ENCODE peak calls at places on chromosomes 3 and 15, in five cellular contexts. R is neuronal stem cell, G is GM23338, H is heart left ventricle, F is AG04450. Q is an unnamed sample.

GRCh38 chr3:69691860-69692259 is 47.4 kb upstream of the MITF start:
- DNase-seq in F (no peak), H (no peak), R (no peak), G (no peak), Q (no peak)

GRCh38 chr3:165640031-165640430 is 197.2 kb downstream of the BCHE start:
- DNase-seq in F (no peak), G (no peak), H (no peak), R (no peak), Q (no peak)

GRCh38 chr3:43319364-43319763 is 33.0 kb downstream of the SNRK start:
- DNase-seq in F (no peak), H (peak), G (no peak), R (no peak), Q (no peak)

GRCh38 chr3:149902498-149903139 is 68.1 kb downstream of the PFN2 start:
- DNase-seq in H (no peak), R (no peak), G (no peak), F (no peak), Q (no peak)

GRCh38 chr15:66999046-66999557 is 66.3 kb upstream of the SMAD3 start:
- DNase-seq in F (no peak), H (no peak), G (no peak), R (no peak), Q (no peak)

GRCh38 chr3:146159616-146160232 is 1.3 kb downstream of the PLOD2 start:
- DNase-seq in H (no peak), F (no peak), G (no peak), R (no peak), Q (no peak)

GRCh38 chr15:73991726-73992593 is at the start of gene STOML1:
- DNase-seq in F (peak), R (peak), H (peak), G (peak), Q (peak)

GRCh38 chr3:187957209-187957981 is 196.6 kb upstream of the LPP start:
- DNase-seq in G (no peak), H (no peak), R (no peak), F (no peak), Q (no peak)

GRCh38 chr3:105608623-105609022 is 241.9 kb downstream of the ALCAM start:
- DNase-seq in F (no peak), H (peak), G (peak), R (no peak), Q (no peak)

GRCh38 chr3:192571197-192571791 is 156.0 kb downstream of the FGF12 start:
- DNase-seq in H (peak), R (no peak), F (peak), G (no peak), Q (no peak)

GRCh38 chr3:13823692-13824091 is 56.2 kb downstream of the WNT7A start:
- DNase-seq in F (no peak), G (no peak), R (no peak), H (no peak), Q (no peak)

GRCh38 chr3:29265673-29266072 is 15.2 kb upstream of the RBMS3 start:
- DNase-seq in H (no peak), G (no peak), R (no peak), F (no peak), Q (no peak)

GRCh38 chr3:17431004-17431403 is 311.4 kb downstream of the TBC1D5 start:
- DNase-seq in G (peak), H (no peak), R (no peak), F (peak), Q (no peak)

GRCh38 chr3:9168230-9168629 is 81.2 kb downstream of the SRGAP3 start:
- DNase-seq in F (no peak), G (peak), H (no peak), R (no peak), Q (no peak)

GRCh38 chr3:141126661-141127343 is 75.7 kb downstream of the SPSB4 start:
- DNase-seq in H (no peak), F (no peak), G (no peak), R (no peak), Q (no peak)
- H3K4me3 ChIP-seq in H (no peak), F (no peak), G (no peak), R (no peak), Q (no peak)

GRCh38 chr15:99443056-99443756 is 122.6 kb upstream of the MEF2A start:
- DNase-seq in H (peak), F (no peak), R (no peak), G (no peak), Q (no peak)

GRCh38 chr15:99445272-99445850 is 120.4 kb upstream of the MEF2A start:
- DNase-seq in F (no peak), G (no peak), H (no peak), R (no peak), Q (no peak)

GRCh38 chr15:99442268-99442897 is 123.4 kb upstream of the MEF2A start:
- DNase-seq in R (no peak), F (peak), H (peak), G (no peak), Q (peak)

GRCh38 chr15:99441871-99442267 is 123.9 kb upstream of the MEF2A start:
- DNase-seq in G (no peak), F (no peak), R (no peak), H (peak), Q (no peak)

DNA sequence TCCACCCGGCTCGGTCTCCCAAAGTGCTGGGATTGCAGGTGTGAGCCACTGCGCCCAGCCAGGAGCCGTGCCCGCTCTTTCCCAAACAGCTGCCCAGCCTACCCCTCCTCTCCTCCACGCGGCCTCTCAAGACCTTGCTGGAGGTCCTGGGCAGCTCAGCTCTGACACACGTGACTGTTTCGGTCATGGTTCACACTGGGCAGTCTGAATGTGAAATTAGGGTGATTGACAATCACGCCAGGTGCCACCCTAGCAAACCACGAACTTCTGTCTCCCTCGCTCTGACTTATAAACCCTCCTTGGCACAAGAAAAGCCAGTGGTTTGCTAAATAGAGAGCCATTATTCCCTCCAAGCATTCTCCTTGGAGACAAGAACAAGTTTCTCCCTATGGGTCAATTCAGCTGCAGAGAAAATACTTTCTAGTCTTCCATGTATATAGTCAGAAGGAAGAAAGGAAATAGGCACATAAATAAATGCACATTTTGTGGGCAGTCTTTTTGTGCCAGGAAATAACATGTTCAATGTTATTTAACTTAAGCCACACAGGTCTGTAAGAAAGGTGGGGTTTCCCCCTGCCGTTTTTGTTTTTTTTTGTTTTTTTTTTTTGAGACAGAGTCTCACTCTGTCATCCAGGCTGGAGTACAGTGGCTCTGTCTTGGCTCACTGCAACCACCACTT is 121.9 kb upstream of the MEF2A start:
- DNase-seq in F (no peak), R (no peak), G (no peak), H (peak), Q (no peak)
- H3K27ac ChIP-seq in F (no peak), R (no peak), G (no peak), H (peak), Q (no peak)

GRCh38 chr3:134333522-134334181 is 40.6 kb downstream of the AMOTL2 start:
- DNase-seq in G (peak), H (no peak), F (no peak), R (peak), Q (peak)
- H3K4me3 ChIP-seq in G (no peak), H (no peak), F (no peak), R (no peak), Q (no peak)

DNA sequence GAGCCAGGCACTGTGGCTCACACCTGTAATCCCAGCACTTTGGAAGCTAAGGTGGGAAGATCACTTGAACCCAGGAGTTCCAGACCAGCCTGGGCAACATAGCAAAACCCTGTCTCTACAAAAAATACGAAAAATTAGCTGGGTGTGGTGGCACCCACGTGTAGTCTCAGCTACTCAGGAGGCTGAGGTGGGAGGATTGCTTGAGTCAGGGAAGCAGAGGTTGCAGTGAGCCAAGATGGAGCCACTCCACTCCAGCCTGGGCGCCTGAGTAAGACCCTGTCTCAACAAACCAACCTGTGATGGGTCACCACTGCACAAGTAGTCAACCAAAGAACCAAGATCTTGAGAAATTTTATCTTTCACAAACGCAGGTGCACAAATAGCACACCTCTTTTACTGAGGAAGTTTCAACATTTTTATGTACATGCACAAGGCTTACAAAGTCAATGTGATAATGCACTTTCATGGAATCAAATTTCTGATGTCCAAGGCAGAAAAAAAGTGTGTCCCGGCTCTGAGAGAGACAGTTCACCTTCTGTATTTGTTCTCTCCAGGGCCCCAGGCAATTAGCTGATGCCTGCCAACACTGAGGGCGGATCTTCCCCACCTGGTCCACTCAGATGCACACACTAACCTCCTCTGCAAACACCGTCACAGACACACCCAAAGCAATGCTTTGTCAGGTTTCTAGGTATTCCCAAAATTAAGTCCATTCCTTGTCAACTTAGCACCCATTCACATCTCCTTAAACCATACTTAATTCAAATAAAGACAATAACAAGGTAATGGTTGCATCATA is 12.4 kb downstream of the ACAA1 start:
- DNase-seq in F (no peak), H (peak), R (no peak), G (no peak), Q (no peak)
- H3K27ac ChIP-seq in F (no peak), H (no peak), R (no peak), G (no peak), Q (no peak)

GRCh38 chr3:98532275-98532637 is 478 bp downstream of the GPR15 start:
- DNase-seq in G (no peak), R (no peak), H (no peak), F (no peak), Q (no peak)
- H3K4me3 ChIP-seq in G (no peak), R (no peak), H (no peak), F (no peak), Q (no peak)

DNA sequence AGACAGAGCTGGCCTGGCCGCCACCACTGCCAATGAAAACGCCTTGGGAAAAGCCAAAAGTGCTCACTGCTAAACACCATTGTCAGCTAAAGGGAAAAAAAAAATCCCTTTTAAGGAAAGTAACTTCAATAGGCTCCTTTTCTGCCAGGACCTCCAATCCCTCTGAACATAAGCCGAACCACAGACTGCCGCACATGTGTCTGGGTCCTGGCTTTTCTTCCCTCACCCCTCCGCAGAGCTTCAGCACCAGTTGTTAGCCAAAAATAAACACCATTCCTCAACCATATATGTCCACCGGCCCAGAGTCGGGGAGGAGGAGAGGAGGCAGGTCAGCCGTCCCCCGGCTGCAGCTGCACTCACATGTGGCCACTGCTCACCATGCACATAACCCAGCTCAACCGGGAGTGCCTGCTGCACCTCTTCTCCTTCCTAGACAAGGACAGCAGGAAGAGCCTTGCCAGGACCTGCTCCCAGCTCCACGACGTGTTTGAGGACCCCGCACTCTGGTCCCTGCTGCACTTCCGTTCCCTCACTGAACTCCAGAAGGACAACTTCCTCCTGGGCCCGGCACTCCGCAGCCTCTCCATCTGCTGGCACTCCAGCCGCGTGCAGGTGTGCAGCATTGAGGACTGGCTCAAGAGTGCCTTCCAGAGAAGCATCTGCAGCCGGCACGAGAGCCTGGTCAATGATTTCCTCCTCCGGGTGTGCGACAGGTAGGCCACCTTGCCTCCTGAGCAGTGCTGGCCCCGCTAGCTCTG is at the start of gene FBXL22:
- DNase-seq in H (peak), R (no peak), G (peak), F (peak), Q (no peak)
- H3K27ac ChIP-seq in H (peak), R (no peak), G (no peak), F (peak), Q (peak)